ENCODE peak calls at places on chromosomes 7 and 10, in nine cellular contexts. D is foreskin fibroblast; O is non-pigmented ciliary epithelial cell; N is LoVo; Y is NCI-H345; L is stimulated activated CD8-positive, alpha-beta memory T cell treated with anti-CD3 and anti-CD28 coated beads, Interleukin-4, amount 100 ng/mL, for 1 hour; X is NCI-H1092 treated with DMSO at 0.1 percent for 48 hours; Z is T-cell; I is EL. T is an unnamed sample.

GRCh38 chr10:101112799-101113594 is 18.1 kb upstream of the TLX1 start:
- DNase-seq in L (no peak), D (no peak), O (no peak), Z (no peak), Y (no peak), X (no peak), I (no peak), N (no peak), T (no peak)

GRCh38 chr10:97892506-97892905 is 42.9 kb downstream of the GOLGA7B start:
- DNase-seq in L (no peak), N (no peak), X (no peak), I (no peak), O (no peak), D (no peak), Y (no peak), Z (no peak), T (no peak)

GRCh38 chr7:43763183-43763582 is 4.7 kb downstream of the BLVRA start:
- DNase-seq in N (no peak), I (no peak), D (no peak), X (no peak), Y (no peak), L (no peak), Z (no peak), O (no peak), T (no peak)

GRCh38 chr10:28179490-28180099 is 123.3 kb downstream of the MPP7 start:
- DNase-seq in I (peak), Z (no peak), X (peak), N (peak), O (peak), D (peak), Y (peak), L (no peak), T (no peak)

GRCh38 chr10:15123749-15124184 is 26.6 kb downstream of the RPP38 start:
- DNase-seq in I (peak), O (peak), L (no peak), X (no peak), N (peak), Y (no peak), Z (no peak), D (no peak), T (no peak)

GRCh38 chr10:71138126-71138860 is 74.1 kb upstream of the UNC5B start:
- DNase-seq in L (no peak), X (peak), O (no peak), Y (peak), N (no peak), D (no peak), I (no peak), Z (no peak), T (no peak)

GRCh38 chr10:44891721-44892120 is 19.4 kb upstream of the TMEM72 start:
- DNase-seq in L (no peak), I (no peak), Z (no peak), N (no peak), X (no peak), O (no peak), D (no peak), Y (no peak), T (no peak)

GRCh38 chr7:28041508-28042314 is 138.9 kb downstream of the JAZF1 start:
- DNase-seq in Z (no peak), D (peak), L (no peak), X (no peak), O (peak), Y (no peak), N (peak), I (peak), T (no peak)

GRCh38 chr10:77629775-77630565 is 7.6 kb downstream of the KCNMA1 start:
- DNase-seq in Z (no peak), N (no peak), I (peak), Y (no peak), L (no peak), O (no peak), D (no peak), X (no peak), T (no peak)

GRCh38 chr10:113857210-113857609 is 2.7 kb downstream of the NHLRC2 start:
- DNase-seq in X (no peak), D (no peak), N (no peak), L (no peak), I (no peak), Z (no peak), O (no peak), Y (no peak), T (no peak)

GRCh38 chr7:37048674-37049073 is 324.4 kb upstream of the AOAH start:
- DNase-seq in O (no peak), L (no peak), Y (no peak), D (no peak), X (no peak), N (no peak), I (no peak), Z (no peak), T (no peak)

GRCh38 chr10:75399461-75400162 is 2.0 kb downstream of the ZNF503 start:
- DNase-seq in X (peak), N (peak), L (no peak), O (no peak), I (peak), D (peak), Z (peak), Y (peak), T (no peak)

GRCh38 chr7:7416031-7416968 is 119.4 kb downstream of the COL28A1 start:
- DNase-seq in Y (no peak), I (no peak), D (no peak), O (no peak), N (peak), X (no peak), L (no peak), Z (no peak), T (no peak)

GRCh38 chr10:68088744-68089143 is 13.7 kb upstream of the HERC4 start:
- DNase-seq in O (no peak), N (no peak), X (no peak), L (no peak), D (no peak), Z (no peak), I (peak), Y (no peak), T (no peak)

GRCh38 chr10:44906476-44906875 is 4.7 kb upstream of the TMEM72 start:
- DNase-seq in Y (no peak), N (no peak), L (no peak), Z (no peak), X (no peak), I (no peak), D (no peak), O (no peak), T (no peak)

GRCh38 chr10:128362514-128362913 is 236.3 kb upstream of the MKI67 start:
- DNase-seq in N (no peak), X (no peak), Y (no peak), I (no peak), Z (no peak), L (no peak), D (no peak), O (no peak), T (no peak)